ENCODE peak calls at places on chromosomes 5 and 9, in four cellular contexts. U is dermis microvascular lymphatic vessel endothelial cell, I is PC-9, Q is choroid plexus epithelial cell. B is an unnamed sample.

GRCh38 chr9:93127395-93127911 is 6.6 kb downstream of the NINJ1 start:
- DNase-seq in U (no peak), I (no peak), Q (peak; percentile 61), B (peak; percentile 59)

GRCh38 chr5:124824637-124825158 is 78.3 kb upstream of the ZNF608 start:
- DNase-seq in U (peak; percentile 77), I (peak; percentile 92), Q (peak; percentile 98), B (peak; percentile 77)

GRCh38 chr5:54173251-54173650 is 137.1 kb downstream of the ARL15 start:
- DNase-seq in U (no peak), I (no peak), Q (no peak), B (no peak)

GRCh38 chr9:119357697-119358096 is 11.5 kb downstream of the BRINP1 start:
- DNase-seq in U (no peak), I (no peak), Q (no peak), B (no peak)

GRCh38 chr5:67073045-67073444 is 123.6 kb downstream of the CD180 start:
- DNase-seq in U (no peak), I (no peak), Q (no peak), B (no peak)

GRCh38 chr9:136671646-136672430 is 9.1 kb downstream of the EGFL7 start:
- DNase-seq in U (peak; percentile 65), I (no peak), Q (peak; percentile 24), B (no peak)

GRCh38 chr5:17132444-17133083 is 84.9 kb upstream of the BASP1 start:
- DNase-seq in U (peak; percentile 54), I (no peak), Q (peak; percentile 72), B (peak; percentile 54)

GRCh38 chr9:131739192-131739961 is 499 bp downstream of the RAPGEF1 start:
- DNase-seq in U (peak; percentile 40), I (no peak), Q (no peak), B (peak; percentile 33)

GRCh38 chr9:13532407-13532806 is 252.9 kb upstream of the MPDZ start:
- DNase-seq in U (peak; percentile 97), I (no peak), Q (no peak), B (no peak)

GRCh38 chr5:157596449-157596848 is 20.9 kb upstream of the ADAM19 start:
- DNase-seq in U (no peak), I (no peak), Q (no peak), B (no peak)

GRCh38 chr9:94507531-94508258 is 47.2 kb upstream of the PCAT7 start:
- DNase-seq in U (no peak), I (no peak), Q (no peak), B (no peak)

GRCh38 chr5:115961413-115962238 is 649 bp upstream of the LVRN start:
- DNase-seq in U (no peak), I (no peak), Q (no peak), B (no peak)

GRCh38 chr5:53378590-53379247 is 101.7 kb upstream of the FST start:
- DNase-seq in U (peak; percentile 77), I (no peak), Q (peak; percentile 77), B (peak; percentile 72)

GRCh38 chr9:125889524-125890473 is 142.6 kb downstream of the PBX3 start:
- DNase-seq in U (peak; percentile 50), I (no peak), Q (peak; percentile 66), B (peak; percentile 57)

B was measured in astrocyte of the spinal cord.